ENCODE peak calls at places on chromosomes 7 and 10, in ten cellular contexts. D, V, K, C, E, U, L, R, X and P are unnamed samples. For H3K27me3, the result is how much of the 10 kb centered on the place peaks cover.

GRCh38 chr7:144720139-144720538 is 115.7 kb downstream of the TPK1 start:
- DNase-seq in U (no peak), D (peak), R (no peak), C (peak), V (peak), L (no peak), E (no peak), K (peak), X (no peak), P (no peak)

GRCh38 chr10:84078771-84079170 is 60.5 kb upstream of the GHITM start:
- DNase-seq in R (no peak), V (no peak), X (no peak), E (no peak), C (no peak), D (no peak), K (no peak), U (no peak), L (no peak), P (no peak)

GRCh38 chr7:47143344-47143743 is 438.6 kb downstream of the TNS3 start:
- DNase-seq in L (no peak), D (no peak), K (peak), E (no peak), X (no peak), R (no peak), C (no peak), V (no peak), U (no peak), P (no peak)

GRCh38 chr7:44961844-44962482 is 16.9 kb downstream of the MYO1G start:
- DNase-seq in C (peak), X (no peak), K (no peak), L (no peak), U (no peak), E (no peak), V (no peak), R (no peak), D (peak), P (no peak)

GRCh38 chr10:74207681-74208080 is 56.7 kb downstream of the ADK start:
- DNase-seq in K (no peak), X (no peak), E (no peak), V (no peak), L (no peak), U (no peak), R (no peak), C (no peak), D (no peak), P (no peak)

GRCh38 chr10:60291354-60291930 is 98.2 kb downstream of the ANK3 start:
- DNase-seq in D (no peak), X (no peak), U (no peak), C (no peak), L (no peak), V (no peak), K (peak), R (no peak), E (no peak), P (no peak)

GRCh38 chr10:112448903-112449302 is 1.9 kb downstream of the VTI1A start:
- DNase-seq in X (no peak), K (no peak), E (no peak), C (no peak), D (no peak), V (no peak), L (no peak), U (no peak), R (no peak), P (no peak)

GRCh38 chr10:52221937-52222336 is 92.1 kb upstream of the DKK1 start:
- DNase-seq in E (no peak), K (no peak), D (no peak), U (no peak), L (no peak), R (no peak), X (no peak), C (no peak), V (no peak), P (no peak)

GRCh38 chr7:123494193-123494796 is 40.1 kb downstream of the IQUB start:
- DNase-seq in C (no peak), E (no peak), D (peak), V (no peak), X (no peak), L (no peak), K (peak), R (no peak), U (no peak), P (peak)

GRCh38 chr10:29037348-29038113 is 251.3 kb upstream of the LYZL1 start:
- DNase-seq in E (no peak), K (no peak), L (no peak), X (no peak), D (no peak), C (no peak), U (no peak), V (no peak), R (no peak), P (no peak)

GRCh38 chr10:6445671-6446278 is 134.3 kb downstream of the PRKCQ start:
- DNase-seq in V (no peak), L (peak), E (peak), U (peak), X (peak), D (peak), C (peak), K (peak), R (no peak), P (peak)

GRCh38 chr7:81232084-81232799 is 313.4 kb upstream of the SEMA3C start:
- DNase-seq in D (no peak), L (peak), C (no peak), X (peak), U (peak), E (no peak), K (no peak), R (no peak), V (no peak), P (no peak)

GRCh38 chr10:122258136-122259074 is 12.7 kb upstream of the BTBD16 start:
- DNase-seq in K (peak), U (no peak), L (no peak), D (peak), R (no peak), V (no peak), X (no peak), C (no peak), E (no peak), P (no peak)

GRCh38 chr7:80900583-80901576 is 18.0 kb downstream of the SEMA3C start:
- DNase-seq in R (no peak), E (no peak), D (no peak), K (peak), U (no peak), C (no peak), L (no peak), X (no peak), V (no peak), P (no peak)

GRCh38 chr10:3229815-3230214 is 57.2 kb upstream of the PITRM1 start:
- DNase-seq in R (no peak), L (no peak), U (no peak), C (no peak), V (no peak), D (no peak), X (no peak), K (no peak), E (no peak), P (no peak)

GRCh38 chr10:33116293-33116697 is 158.3 kb upstream of the ITGB1 start:
- DNase-seq in L (no peak), V (no peak), U (no peak), C (peak), D (peak), X (peak), E (no peak), R (no peak), K (peak), P (peak)

GRCh38 chr7:128164061-128164954 is 76.8 kb upstream of the LEP start:
- DNase-seq in D (no peak), V (peak), L (no peak), E (no peak), U (no peak), R (no peak), C (peak), X (no peak), K (peak), P (no peak)

GRCh38 chr7:105050493-105050892 is 36.5 kb downstream of the KMT2E start:
- DNase-seq in X (no peak), L (no peak), K (no peak), U (no peak), C (no peak), V (no peak), R (no peak), E (no peak), D (no peak), P (no peak)

GRCh38 chr10:46542567-46543323 is 13.7 kb downstream of the GPRIN2 start:
- DNase-seq in R (no peak), V (no peak), C (no peak), L (peak), K (no peak), X (peak), E (no peak), D (no peak), U (no peak), P (peak)

GRCh38 chr7:400901-401485 is 111.0 kb downstream of the FOXL3 start:
- DNase-seq in V (no peak), K (no peak), D (no peak), R (no peak), U (no peak), L (peak), E (no peak), X (no peak), C (no peak), P (no peak)

GRCh38 chr10:93166116-93166515 is 92.4 kb downstream of the CYP26A1 start:
- DNase-seq in U (no peak), X (no peak), K (no peak), C (no peak), R (no peak), D (no peak), V (no peak), E (no peak), L (no peak), P (no peak)

GRCh38 chr10:89615824-89616223 is 29.2 kb downstream of the PANK1 start:
- DNase-seq in R (no peak), X (no peak), E (no peak), K (peak), D (no peak), C (no peak), L (no peak), V (no peak), U (no peak), P (no peak)

GRCh38 chr7:131629203-131629871 is 72.9 kb upstream of the PODXL start:
- DNase-seq in R (no peak), X (peak), K (peak), L (no peak), E (no peak), U (no peak), C (no peak), V (peak), D (no peak), P (no peak)

GRCh38 chr10:98886686-98887085 is 349.0 kb downstream of the HPSE2 start:
- DNase-seq in V (no peak), X (no peak), C (no peak), D (no peak), E (no peak), L (no peak), U (no peak), R (no peak), K (peak), P (no peak)

GRCh38 chr7:112056409-112056808 is 149.8 kb downstream of the DOCK4 start:
- DNase-seq in L (no peak), C (no peak), U (no peak), V (no peak), E (no peak), X (no peak), R (no peak), K (peak), D (no peak), P (no peak)

GRCh38 chr7:47482013-47482761 is 99.7 kb downstream of the TNS3 start:
- DNase-seq in C (no peak), K (peak), R (no peak), U (no peak), D (no peak), V (peak), E (no peak), L (no peak), X (no peak), P (no peak)

GRCh38 chr7:158176561-158177173 is 411.0 kb downstream of the PTPRN2 start:
- DNase-seq in U (no peak), V (no peak), E (no peak), R (no peak), K (no peak), C (no peak), D (no peak), X (no peak), L (no peak), P (no peak)

GRCh38 chr10:92664322-92664721 is 25.4 kb upstream of the HHEX start:
- DNase-seq in U (no peak), K (no peak), V (no peak), E (no peak), D (no peak), R (no peak), L (no peak), X (no peak), C (no peak), P (no peak)

GRCh38 chr7:80153446-80153845 is 18.8 kb downstream of the GNAI1 start:
- DNase-seq in V (no peak), E (no peak), D (no peak), R (no peak), C (no peak), L (no peak), U (no peak), X (no peak), K (no peak), P (no peak)

GRCh38 chr10:15813415-15813814 is 46.9 kb downstream of the MINDY3 start:
- DNase-seq in C (no peak), X (no peak), K (peak), U (no peak), E (no peak), D (no peak), V (no peak), L (no peak), R (no peak), P (no peak)

GRCh38 chr7:156158213-156158612 is 345.9 kb upstream of the SHH start:
- DNase-seq in L (no peak), D (no peak), R (no peak), U (no peak), K (no peak), V (no peak), E (no peak), C (no peak), X (no peak), P (no peak)

GRCh38 chr7:105205592-105206211 is 183.0 kb downstream of the SRPK2 start:
- DNase-seq in C (no peak), L (no peak), K (no peak), V (peak), D (no peak), E (no peak), U (no peak), R (no peak), X (no peak), P (no peak)

GRCh38 chr7:137017221-137017620 is 148.8 kb downstream of the CHRM2 start:
- DNase-seq in E (no peak), U (no peak), V (no peak), L (no peak), X (no peak), R (no peak), C (no peak), D (no peak), K (no peak), P (no peak)

GRCh38 chr7:151883872-151884271 is 7.0 kb upstream of the PRKAG2 start:
- DNase-seq in C (no peak), U (no peak), L (no peak), X (no peak), E (no peak), V (no peak), R (no peak), K (no peak), D (no peak), P (no peak)

GRCh38 chr10:118080817-118081216 is 34.1 kb upstream of the RAB11FIP2 start:
- DNase-seq in D (no peak), E (no peak), U (no peak), K (no peak), L (no peak), V (no peak), R (no peak), X (no peak), C (no peak), P (no peak)

GRCh38 chr10:3067045-3067858 is at the start of gene PFKP:
- DNase-seq in V (no peak), R (no peak), L (peak), K (no peak), E (no peak), X (peak), D (peak), C (peak), U (no peak), P (peak)

GRCh38 chr10:34918896-34919295 is 103.8 kb upstream of the PARD3 start:
- DNase-seq in U (no peak), X (no peak), C (no peak), V (no peak), K (no peak), E (no peak), D (no peak), L (no peak), R (no peak), P (no peak)

DNA sequence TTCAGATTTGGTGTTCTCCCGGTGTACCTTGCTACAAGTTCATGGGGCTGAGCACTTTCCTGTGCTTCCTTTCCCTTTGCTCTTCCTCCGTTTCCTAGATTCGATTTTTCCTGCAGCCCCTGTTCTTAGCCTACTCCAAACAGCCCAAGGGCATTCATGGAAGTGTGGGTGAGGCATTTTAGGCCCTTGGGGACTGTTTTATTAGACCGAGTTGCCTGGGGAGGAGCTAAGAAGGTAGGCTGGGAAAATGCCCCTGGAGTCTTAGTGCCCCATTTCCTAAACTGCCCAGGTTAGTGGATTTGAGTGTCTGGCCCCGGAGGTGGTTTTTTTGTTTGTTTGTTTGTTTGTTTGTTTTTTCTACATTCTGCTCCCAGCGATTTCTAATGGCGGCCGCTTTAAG is 1.8 kb downstream of the LRMDA start:
- DNase-seq in R (no peak), U (no peak), E (no peak), K (no peak), X (no peak), L (no peak), V (no peak), D (no peak), C (no peak), P (no peak)
- H3K27me3 ChIP-seq in R (under half), U (under half), E (under half), K (under half), X (under half), L (under half), V (under half), D (half or more), C (half or more), P (under half)

GRCh38 chr7:100893318-100893895 is 2.3 kb downstream of the ACHE start:
- DNase-seq in X (no peak), L (no peak), C (no peak), R (no peak), U (no peak), E (no peak), K (no peak), D (peak), V (no peak), P (peak)
- H3K27me3 ChIP-seq in X (under half), L (under half), C (under half), R (half or more), U (under half), E (under half), K (under half), D (under half), V (under half), P (under half)

GRCh38 chr10:101875068-101875688 is 31.6 kb upstream of the KCNIP2 start:
- DNase-seq in X (no peak), R (no peak), V (no peak), K (no peak), U (no peak), E (no peak), C (no peak), L (no peak), D (no peak), P (no peak)

GRCh38 chr10:101880190-101880573 is 36.6 kb upstream of the KCNIP2 start:
- DNase-seq in X (no peak), D (no peak), E (no peak), V (no peak), U (no peak), C (no peak), L (no peak), K (no peak), R (no peak), P (no peak)

GRCh38 chr10:101878869-101879268 is 35.3 kb upstream of the KCNIP2 start:
- DNase-seq in K (no peak), L (no peak), V (no peak), R (no peak), X (no peak), U (no peak), C (no peak), D (no peak), E (no peak), P (no peak)

GRCh38 chr10:101881036-101881774 is 37.6 kb upstream of the KCNIP2 start:
- DNase-seq in U (no peak), E (no peak), R (no peak), V (no peak), C (no peak), K (no peak), D (no peak), L (no peak), X (no peak), P (no peak)

DNA sequence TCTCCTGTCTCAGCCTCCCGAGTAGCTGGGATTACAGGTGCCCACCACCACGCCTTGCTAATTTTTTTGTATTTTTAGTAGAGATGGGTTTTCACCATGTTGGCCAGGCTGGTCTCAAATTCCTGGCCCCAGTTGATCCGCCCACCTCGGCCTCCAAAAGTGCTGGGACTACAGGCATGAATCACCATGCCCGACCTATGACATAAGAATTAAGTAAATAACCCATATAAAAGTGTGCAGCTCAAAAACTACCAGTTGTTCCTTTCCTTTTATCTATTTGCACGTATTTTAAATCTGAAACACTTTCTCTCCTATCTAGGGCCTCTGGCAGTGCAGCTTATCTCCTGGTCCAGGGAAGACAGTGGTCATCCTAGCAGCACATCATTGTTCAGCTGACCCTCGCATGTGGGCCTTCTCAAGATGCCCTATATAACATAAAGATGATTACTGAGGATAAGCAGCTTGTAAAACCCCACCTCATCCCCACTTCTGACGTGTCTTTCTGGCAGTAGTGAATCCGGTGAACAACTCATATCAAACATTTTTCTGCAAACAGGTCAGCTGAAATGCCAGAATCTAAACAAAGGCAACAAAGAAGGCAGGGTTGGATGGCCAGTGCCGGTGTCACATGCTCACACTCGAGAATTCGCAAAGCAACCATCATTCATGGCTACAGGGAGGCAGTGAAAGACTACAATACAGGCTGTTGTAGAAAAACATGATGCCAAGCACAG is 36.0 kb upstream of the KCNIP2 start:
- DNase-seq in C (no peak), R (no peak), U (no peak), L (no peak), V (no peak), E (no peak), K (peak), X (no peak), D (no peak), P (no peak)
- H3K27me3 ChIP-seq in C (under half), R (under half), U (under half), L (under half), V (under half), E (under half), K (under half), X (under half), D (under half), P (under half)

GRCh38 chr7:24978837-24979469 is 1.0 kb downstream of the OSBPL3 start:
- DNase-seq in V (peak), L (peak), R (no peak), U (peak), D (peak), X (peak), C (peak), K (no peak), E (peak), P (no peak)
- H3K27me3 ChIP-seq in V (under half), L (under half), R (under half), U (under half), D (under half), X (under half), C (under half), K (under half), E (under half), P (under half)